ENCODE peak calls at places on chromosome 1, in seven cellular contexts. One of them, this sample, is unnamed.

GRCh38 chr1:160108888-160109662 is 6.5 kb upstream of the ATP1A2 start:
- DNase-seq in SK-N-SH: peak
- DNase-seq in CD4-positive, alpha-beta memory T cell: no peak
- DNase-seq in neural progenitor cell: peak
- DNase-seq in amygdala: no peak
- DNase-seq in upper lobe of right lung: no peak
- DNase-seq in activated naive CD4-positive, alpha-beta T cell: no peak
- DNase-seq in this sample: no peak

GRCh38 chr1:94746635-94747525 is 73.3 kb upstream of the SLC44A3 start:
- DNase-seq in neural progenitor cell: peak
- DNase-seq in SK-N-SH: no peak
- DNase-seq in CD4-positive, alpha-beta memory T cell: no peak
- DNase-seq in activated naive CD4-positive, alpha-beta T cell: no peak
- DNase-seq in amygdala: no peak
- DNase-seq in upper lobe of right lung: no peak
- DNase-seq in this sample: no peak

GRCh38 chr1:41738475-41738874 is 180.2 kb downstream of the HIVEP3 start:
- DNase-seq in upper lobe of right lung: peak
- DNase-seq in CD4-positive, alpha-beta memory T cell: no peak
- DNase-seq in SK-N-SH: no peak
- DNase-seq in amygdala: no peak
- DNase-seq in activated naive CD4-positive, alpha-beta T cell: no peak
- DNase-seq in neural progenitor cell: no peak
- DNase-seq in this sample: no peak

GRCh38 chr1:63946866-63947491 is 173.2 kb downstream of the ROR1 start:
- DNase-seq in upper lobe of right lung: no peak
- DNase-seq in neural progenitor cell: no peak
- DNase-seq in SK-N-SH: no peak
- DNase-seq in activated naive CD4-positive, alpha-beta T cell: no peak
- DNase-seq in CD4-positive, alpha-beta memory T cell: no peak
- DNase-seq in amygdala: no peak
- DNase-seq in this sample: no peak

GRCh38 chr1:64245495-64245894 is 42.1 kb downstream of the UBE2U start:
- DNase-seq in SK-N-SH: no peak
- DNase-seq in upper lobe of right lung: no peak
- DNase-seq in neural progenitor cell: no peak
- DNase-seq in amygdala: no peak
- DNase-seq in activated naive CD4-positive, alpha-beta T cell: no peak
- DNase-seq in CD4-positive, alpha-beta memory T cell: no peak
- DNase-seq in this sample: no peak

GRCh38 chr1:180935326-180936109 is 22.8 kb downstream of the KIAA1614 start:
- DNase-seq in amygdala: no peak
- DNase-seq in SK-N-SH: no peak
- DNase-seq in neural progenitor cell: peak
- DNase-seq in CD4-positive, alpha-beta memory T cell: no peak
- DNase-seq in activated naive CD4-positive, alpha-beta T cell: no peak
- DNase-seq in upper lobe of right lung: no peak
- DNase-seq in this sample: no peak

GRCh38 chr1:8055973-8056372 is 29.9 kb upstream of the ERRFI1 start:
- DNase-seq in activated naive CD4-positive, alpha-beta T cell: no peak
- DNase-seq in upper lobe of right lung: no peak
- DNase-seq in SK-N-SH: no peak
- DNase-seq in neural progenitor cell: no peak
- DNase-seq in amygdala: no peak
- DNase-seq in CD4-positive, alpha-beta memory T cell: no peak
- DNase-seq in this sample: no peak

GRCh38 chr1:212433577-212434462 is 1.1 kb downstream of the NENF start:
- DNase-seq in neural progenitor cell: no peak
- DNase-seq in SK-N-SH: peak
- DNase-seq in amygdala: no peak
- DNase-seq in upper lobe of right lung: no peak
- DNase-seq in activated naive CD4-positive, alpha-beta T cell: no peak
- DNase-seq in CD4-positive, alpha-beta memory T cell: no peak
- DNase-seq in this sample: no peak

GRCh38 chr1:212035835-212036605 is 472 bp downstream of the DTL start:
- DNase-seq in activated naive CD4-positive, alpha-beta T cell: no peak
- DNase-seq in amygdala: no peak
- DNase-seq in CD4-positive, alpha-beta memory T cell: no peak
- DNase-seq in neural progenitor cell: no peak
- DNase-seq in SK-N-SH: no peak
- DNase-seq in upper lobe of right lung: no peak
- DNase-seq in this sample: no peak

GRCh38 chr1:192266645-192267044 is 50.1 kb upstream of the RGS21 start:
- DNase-seq in neural progenitor cell: no peak
- DNase-seq in SK-N-SH: no peak
- DNase-seq in upper lobe of right lung: no peak
- DNase-seq in amygdala: no peak
- DNase-seq in CD4-positive, alpha-beta memory T cell: no peak
- DNase-seq in activated naive CD4-positive, alpha-beta T cell: no peak
- DNase-seq in this sample: no peak

GRCh38 chr1:27137544-27138075 is 17.3 kb downstream of the SLC9A1 start:
- DNase-seq in neural progenitor cell: no peak
- DNase-seq in CD4-positive, alpha-beta memory T cell: no peak
- DNase-seq in amygdala: no peak
- DNase-seq in SK-N-SH: peak
- DNase-seq in activated naive CD4-positive, alpha-beta T cell: no peak
- DNase-seq in upper lobe of right lung: peak
- DNase-seq in this sample: peak

This sample was measured in SK-N-DZ.